ENCODE peak calls at places on chromosome 12, in nine cellular contexts. Q is HepG2; Y is heart right ventricle; M is upper lobe of right lung; R is Peyer's patch; S is CD8-positive, alpha-beta T cell; O is psoas muscle; V is stomach; T is dorsolateral prefrontal cortex. K is an unnamed sample.

GRCh38 chr12:116495260-116495659 is 63.9 kb upstream of the MAP1LC3B2 start:
- DNase-seq in Q (no peak), Y (no peak), M (no peak), R (no peak), S (no peak), O (no peak), V (peak; percentile 34), T (no peak), K (no peak)

GRCh38 chr12:96078281-96078761 is 42.9 kb upstream of the LTA4H start:
- DNase-seq in Q (no peak), Y (peak; percentile 70), M (peak; percentile 65), R (no peak), S (no peak), O (peak; percentile 52), V (peak; percentile 29), T (no peak), K (no peak)

GRCh38 chr12:110284597-110284996 is 3.5 kb downstream of the ATP2A2 start:
- DNase-seq in Q (no peak), Y (no peak), M (no peak), R (no peak), S (no peak), O (no peak), V (no peak), T (no peak), K (no peak)

GRCh38 chr12:47837190-47838171 is 17.8 kb upstream of the HDAC7 start:
- DNase-seq in Q (peak; percentile 54), Y (peak; percentile 68), M (peak; percentile 78), R (peak; percentile 68), S (peak; percentile 57), O (peak; percentile 77), V (peak; percentile 79), T (peak; percentile 63), K (peak; percentile 80)

GRCh38 chr12:130826151-130826801 is 12.8 kb downstream of the STX2 start:
- DNase-seq in Q (peak; percentile 33), Y (peak; percentile 52), M (peak; percentile 84), R (peak; percentile 39), S (peak; percentile 72), O (peak; percentile 40), V (no peak), T (no peak), K (peak; percentile 66)

GRCh38 chr12:103627189-103627855 is 40.2 kb downstream of the STAB2 start:
- DNase-seq in Q (no peak), Y (peak; percentile 68), M (no peak), R (no peak), S (no peak), O (no peak), V (no peak), T (no peak), K (no peak)

GRCh38 chr12:26798013-26798412 is 35.0 kb downstream of the ITPR2 start:
- DNase-seq in Q (no peak), Y (no peak), M (no peak), R (peak; percentile 19), S (no peak), O (no peak), V (no peak), T (no peak), K (no peak)

GRCh38 chr12:38886064-38886463 is 19.3 kb downstream of the CPNE8 start:
- DNase-seq in Q (peak; percentile 52), Y (no peak), M (no peak), R (no peak), S (no peak), O (peak; percentile 55), V (peak; percentile 62), T (no peak), K (no peak)

GRCh38 chr12:10740182-10740581 is 17.1 kb upstream of the YBX3 start:
- DNase-seq in Q (peak; percentile 58), Y (no peak), M (no peak), R (no peak), S (no peak), O (no peak), V (no peak), T (no peak), K (no peak)

GRCh38 chr12:54560374-54560858 is 11.0 kb downstream of the PDE1B start:
- DNase-seq in Q (no peak), Y (peak; percentile 91), M (peak; percentile 95), R (peak; percentile 95), S (peak; percentile 75), O (peak; percentile 88), V (peak; percentile 87), T (peak; percentile 97), K (peak; percentile 95)

GRCh38 chr12:105481906-105482305 is 151.4 kb downstream of the C12orf75 start:
- DNase-seq in Q (no peak), Y (no peak), M (no peak), R (no peak), S (no peak), O (no peak), V (no peak), T (no peak), K (no peak)

GRCh38 chr12:68189766-68190700 is 30.5 kb upstream of the IFNG start:
- DNase-seq in Q (no peak), Y (no peak), M (no peak), R (no peak), S (no peak), O (no peak), V (no peak), T (no peak), K (no peak)

GRCh38 chr12:110637869-110638441 is 24.0 kb downstream of the TCTN1 start:
- DNase-seq in Q (no peak), Y (no peak), M (no peak), R (peak; percentile 49), S (no peak), O (peak; percentile 46), V (no peak), T (no peak), K (no peak)

GRCh38 chr12:76422154-76422877 is 74.1 kb upstream of the BBS10 start:
- DNase-seq in Q (no peak), Y (no peak), M (no peak), R (no peak), S (no peak), O (no peak), V (no peak), T (no peak), K (no peak)
- H3K4me3 ChIP-seq in Q (no peak overlapping the region), Y (no peak overlapping the region), M (no peak overlapping the region), R (no peak overlapping the region), S (no peak overlapping the region), O (no peak overlapping the region), V (no peak overlapping the region), T (peak overlapping the region; percentile 30), K (no peak overlapping the region)

GRCh38 chr12:108459106-108459505 is 56.0 kb upstream of the FICD start:
- DNase-seq in Q (no peak), Y (no peak), M (no peak), R (no peak), S (no peak), O (no peak), V (no peak), T (peak; percentile 17), K (no peak)

GRCh38 chr12:108455706-108456105 is 59.4 kb upstream of the FICD start:
- DNase-seq in Q (no peak), Y (no peak), M (no peak), R (no peak), S (no peak), O (no peak), V (no peak), T (no peak), K (no peak)

GRCh38 chr12:108457006-108457733 is 57.9 kb upstream of the FICD start:
- DNase-seq in Q (peak; percentile 69), Y (no peak), M (no peak), R (no peak), S (no peak), O (no peak), V (no peak), T (peak; percentile 38), K (no peak)

GRCh38 chr12:108457734-108458361 is 57.2 kb upstream of the FICD start:
- DNase-seq in Q (no peak), Y (no peak), M (no peak), R (no peak), S (no peak), O (no peak), V (no peak), T (no peak), K (no peak)

GRCh38 chr12:108454539-108455139 is 60.4 kb upstream of the FICD start:
- DNase-seq in Q (no peak), Y (no peak), M (no peak), R (no peak), S (no peak), O (no peak), V (no peak), T (no peak), K (no peak)
- H3K27ac ChIP-seq in Q (no peak overlapping the region), Y (no peak overlapping the region), M (no peak overlapping the region), R (no peak overlapping the region), S (no peak overlapping the region), O (no peak overlapping the region), V (no peak overlapping the region), T (no peak overlapping the region), K (no peak overlapping the region)

DNA sequence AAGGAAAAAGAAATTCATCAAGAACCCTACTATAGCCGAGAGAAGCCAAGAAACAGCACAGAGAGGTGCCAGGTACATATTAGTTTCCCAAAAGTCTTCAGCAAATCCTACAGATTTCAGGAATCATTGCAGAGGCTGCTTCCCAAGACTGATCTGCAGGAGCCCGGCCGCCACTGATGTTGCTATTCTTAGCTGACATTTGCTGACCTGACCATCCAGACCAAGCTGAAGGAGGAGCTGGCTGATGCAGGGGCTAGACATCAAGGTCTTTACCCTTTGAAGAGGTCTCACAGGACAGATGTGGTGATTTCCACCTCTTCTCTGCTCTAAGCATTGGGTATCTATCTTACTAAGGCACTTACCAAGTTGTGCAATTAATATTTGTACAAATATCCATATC is 444.8 kb upstream of the SOX5 start:
- DNase-seq in Q (no peak), Y (no peak), M (no peak), R (no peak), S (no peak), O (no peak), V (no peak), T (no peak), K (no peak)
- TF ChIP-seq CTCF in Q (no peak), Y (no peak), M (no peak), R (no peak), S (no peak), O (no peak), V (no peak), T (no peak), K (no peak)

DNA sequence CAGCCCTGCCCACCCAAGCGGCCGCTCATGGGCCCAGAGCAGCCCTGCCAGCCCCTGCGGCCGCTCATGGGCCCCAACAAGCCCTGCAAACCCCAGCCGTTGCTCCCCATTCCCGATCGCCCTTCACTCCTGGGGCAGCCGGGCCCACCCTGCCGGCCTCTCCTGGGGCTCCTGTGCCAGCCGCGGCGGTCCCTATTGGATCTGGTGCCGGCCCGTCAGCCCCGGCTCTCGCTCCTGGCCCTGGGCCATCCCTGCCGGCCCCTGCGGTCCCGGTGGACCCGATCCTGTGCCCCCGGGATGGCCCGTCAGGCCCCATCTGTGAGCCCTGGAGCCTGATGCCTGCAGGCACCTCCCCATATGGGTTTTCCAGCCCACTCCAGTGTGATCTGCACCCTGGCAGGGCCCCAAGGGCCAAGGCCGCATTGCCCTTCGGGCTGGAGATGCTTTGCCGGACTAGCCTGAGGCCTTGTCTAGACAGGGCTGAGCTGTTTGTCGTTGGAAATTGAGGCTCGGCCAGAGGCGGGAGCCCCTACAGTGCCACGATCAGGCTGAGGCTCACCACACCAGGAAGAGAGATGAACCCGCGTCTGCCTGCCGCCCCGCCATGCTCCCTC is 20.3 kb downstream of the FBRSL1 start:
- DNase-seq in Q (no peak), Y (peak; percentile 65), M (no peak), R (no peak), S (no peak), O (no peak), V (no peak), T (no peak), K (no peak)
- H3K4me3 ChIP-seq in Q (no peak overlapping the region), Y (no peak overlapping the region), M (no peak overlapping the region), R (no peak overlapping the region), S (no peak overlapping the region), O (no peak overlapping the region), V (no peak overlapping the region), T (no peak overlapping the region), K (no peak overlapping the region)

GRCh38 chr12:52201520-52201839 is 9.7 kb upstream of the KRT80 start:
- DNase-seq in Q (no peak), Y (no peak), M (peak; percentile 17), R (no peak), S (no peak), O (no peak), V (no peak), T (no peak), K (no peak)
- H3K27ac ChIP-seq in Q (no peak overlapping the region), Y (no peak overlapping the region), M (no peak overlapping the region), R (no peak overlapping the region), S (no peak overlapping the region), O (no peak overlapping the region), V (no peak overlapping the region), T (peak overlapping the region; percentile 76), K (no peak overlapping the region)